ENCODE peak calls at places on chromosome 14, in four cellular contexts. O, S, Q and T are unnamed samples.

GRCh38 chr14:54709444-54709843 is 142.5 kb downstream of the SAMD4A start:
- DNase-seq in O (no peak), S (no peak), Q (peak), T (no peak)

GRCh38 chr14:104161601-104162367 is 23.4 kb downstream of the KIF26A start:
- DNase-seq in O (no peak), S (no peak), Q (no peak), T (no peak)

GRCh38 chr14:23442721-23443356 is 7.4 kb upstream of the MYH7 start:
- DNase-seq in O (no peak), S (no peak), Q (no peak), T (peak)

GRCh38 chr14:92582706-92583452 is 69.3 kb downstream of the RIN3 start:
- DNase-seq in O (no peak), S (no peak), Q (peak), T (no peak)

GRCh38 chr14:54881761-54882401 is 20.7 kb downstream of the GCH1 start:
- DNase-seq in O (no peak), S (no peak), Q (no peak), T (no peak)

GRCh38 chr14:57244103-57244502 is 24.6 kb downstream of the EXOC5 start:
- DNase-seq in O (no peak), S (no peak), Q (no peak), T (no peak)

GRCh38 chr14:35261774-35262173 is 30.4 kb upstream of the PSMA6 start:
- DNase-seq in O (peak), S (no peak), Q (no peak), T (no peak)

GRCh38 chr14:91669867-91670266 is 62.0 kb downstream of the CATSPERB start:
- DNase-seq in O (no peak), S (no peak), Q (no peak), T (no peak)

GRCh38 chr14:32252030-32252670 is 49.1 kb upstream of the RNU6-8 start:
- DNase-seq in O (peak), S (peak), Q (peak), T (peak)

GRCh38 chr14:77314539-77314938 is 6.1 kb downstream of the POMT2 start:
- DNase-seq in O (no peak), S (no peak), Q (no peak), T (no peak)

GRCh38 chr14:105664691-105665090 is 138.3 kb downstream of the TMEM121 start:
- DNase-seq in O (no peak), S (no peak), Q (no peak), T (no peak)

GRCh38 chr14:88189040-88189839 is 133.8 kb downstream of the KCNK10 start:
- DNase-seq in O (peak), S (peak), Q (peak), T (peak)

GRCh38 chr14:71286126-71286525 is 378.9 kb downstream of the PCNX1 start:
- DNase-seq in O (no peak), S (no peak), Q (no peak), T (no peak)

GRCh38 chr14:44396226-44396625 is 110.9 kb downstream of the FSCB start:
- DNase-seq in O (no peak), S (no peak), Q (no peak), T (no peak)

GRCh38 chr14:70714055-70714550 is 72.4 kb downstream of the TTC9 start:
- DNase-seq in O (peak), S (peak), Q (peak), T (peak)

GRCh38 chr14:72847721-72848120 is 46.2 kb downstream of the DPF3 start:
- DNase-seq in O (peak), S (no peak), Q (no peak), T (no peak)

GRCh38 chr14:30395065-30395464 is 163.9 kb upstream of the G2E3 start:
- DNase-seq in O (no peak), S (no peak), Q (no peak), T (no peak)

GRCh38 chr14:81246561-81247270 is 26.0 kb upstream of the GTF2A1 start:
- DNase-seq in O (no peak), S (no peak), Q (no peak), T (no peak)

GRCh38 chr14:27845241-27845850 is 921.2 kb upstream of the FOXG1 start:
- DNase-seq in O (no peak), S (peak), Q (no peak), T (peak)

GRCh38 chr14:59425322-59425945 is 39.7 kb downstream of the GPR135 start:
- DNase-seq in O (no peak), S (no peak), Q (no peak), T (no peak)

GRCh38 chr14:85907536-85907935 is 377.6 kb downstream of the FLRT2 start:
- DNase-seq in O (no peak), S (no peak), Q (no peak), T (no peak)

GRCh38 chr14:70555890-70556289 is 21.1 kb upstream of the ADAM20 start:
- DNase-seq in O (no peak), S (no peak), Q (no peak), T (peak)

GRCh38 chr14:102699416-102700110 is 77.7 kb upstream of the TRAF3 start:
- DNase-seq in O (no peak), S (no peak), Q (no peak), T (no peak)

GRCh38 chr14:92726135-92726932 is 22.1 kb downstream of the LGMN start:
- DNase-seq in O (peak), S (peak), Q (no peak), T (no peak)

GRCh38 chr14:73961192-73961591 is 11.1 kb downstream of the COQ6 start:
- DNase-seq in O (no peak), S (no peak), Q (no peak), T (no peak)

GRCh38 chr14:89719371-89720075 is 235.0 kb downstream of the EFCAB11 start:
- DNase-seq in O (no peak), S (no peak), Q (no peak), T (no peak)

GRCh38 chr14:89720076-89720687 is 234.3 kb downstream of the EFCAB11 start:
- DNase-seq in O (no peak), S (no peak), Q (no peak), T (no peak)

GRCh38 chr14:89721991-89722390 is 232.5 kb downstream of the EFCAB11 start:
- DNase-seq in O (peak), S (no peak), Q (no peak), T (no peak)

GRCh38 chr14:89721330-89721729 is 233.2 kb downstream of the EFCAB11 start:
- DNase-seq in O (no peak), S (no peak), Q (no peak), T (no peak)

GRCh38 chr14:89720741-89721315 is 233.7 kb downstream of the EFCAB11 start:
- DNase-seq in O (no peak), S (no peak), Q (peak), T (no peak)
- TF ChIP-seq CHD2 in O (no peak), S (no peak), Q (no peak), T (no peak)

GRCh38 chr14:21244546-21244945 is 24.7 kb downstream of the HNRNPC start:
- DNase-seq in O (no peak), S (no peak), Q (no peak), T (no peak)

GRCh38 chr14:21238823-21239518 is 30.3 kb downstream of the HNRNPC start:
- DNase-seq in O (no peak), S (no peak), Q (no peak), T (no peak)

GRCh38 chr14:21240417-21240816 is 28.8 kb downstream of the HNRNPC start:
- DNase-seq in O (no peak), S (no peak), Q (no peak), T (no peak)

GRCh38 chr14:21236948-21237797 is 32.1 kb downstream of the HNRNPC start:
- DNase-seq in O (no peak), S (no peak), Q (no peak), T (no peak)

DNA sequence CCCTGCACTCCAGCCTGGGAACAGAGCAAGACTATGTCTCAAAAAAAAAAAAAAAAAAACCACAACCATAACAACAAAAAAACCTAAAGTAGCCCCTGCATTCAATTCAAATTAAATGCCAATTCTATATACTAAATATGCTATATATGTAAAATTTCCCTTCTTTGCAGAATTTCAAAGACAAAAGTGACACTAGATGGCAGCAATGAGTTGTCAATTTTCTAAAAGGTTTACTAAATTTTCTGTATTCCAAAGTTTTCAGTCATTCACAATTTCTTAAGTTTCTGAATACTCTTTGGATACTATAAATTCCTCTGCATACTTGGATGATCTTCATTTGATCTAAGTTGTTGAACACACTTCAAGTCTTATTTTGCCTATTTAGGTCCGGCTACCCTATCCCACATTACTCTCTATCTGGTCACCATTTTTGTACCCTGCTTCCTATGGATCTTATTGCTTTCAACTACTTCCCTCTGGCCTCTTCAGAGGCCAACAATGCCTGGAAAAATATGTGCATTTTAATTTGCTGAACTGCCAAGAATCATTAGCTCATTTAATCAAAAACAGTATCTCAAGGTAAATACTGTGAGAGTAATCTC is 27.9 kb downstream of the HNRNPC start:
- DNase-seq in O (peak), S (no peak), Q (no peak), T (no peak)
- TF ChIP-seq CHD2 in O (no peak), S (no peak), Q (no peak), T (no peak)

DNA sequence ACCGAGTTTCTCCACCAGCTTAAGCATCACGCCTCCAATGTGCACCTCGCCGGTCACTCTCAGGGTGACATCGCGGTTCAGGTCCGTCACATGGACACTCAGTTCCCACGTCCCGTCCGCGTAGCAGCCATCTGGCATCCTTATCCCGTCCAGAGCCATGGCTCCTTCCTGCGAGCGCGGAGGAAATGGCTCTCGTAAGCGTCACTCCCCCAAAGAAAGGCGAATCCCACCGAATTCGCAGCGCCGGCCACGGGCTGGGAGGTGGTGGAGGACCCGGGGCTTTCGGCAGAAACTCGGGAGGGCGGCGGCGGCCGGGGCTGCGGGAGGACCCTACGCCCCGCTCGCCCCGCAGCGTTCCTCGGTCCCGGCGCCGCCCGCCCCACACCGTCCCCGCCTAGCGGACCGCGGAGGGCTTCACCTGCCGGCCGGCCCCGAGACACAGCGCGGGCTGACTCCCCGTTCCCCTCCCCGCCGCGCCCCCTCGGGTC is 396 bp downstream of the FERMT2 start:
- DNase-seq in O (peak), S (peak), Q (no peak), T (no peak)
- TF ChIP-seq CHD2 in O (no peak), S (no peak), Q (no peak), T (no peak)

DNA sequence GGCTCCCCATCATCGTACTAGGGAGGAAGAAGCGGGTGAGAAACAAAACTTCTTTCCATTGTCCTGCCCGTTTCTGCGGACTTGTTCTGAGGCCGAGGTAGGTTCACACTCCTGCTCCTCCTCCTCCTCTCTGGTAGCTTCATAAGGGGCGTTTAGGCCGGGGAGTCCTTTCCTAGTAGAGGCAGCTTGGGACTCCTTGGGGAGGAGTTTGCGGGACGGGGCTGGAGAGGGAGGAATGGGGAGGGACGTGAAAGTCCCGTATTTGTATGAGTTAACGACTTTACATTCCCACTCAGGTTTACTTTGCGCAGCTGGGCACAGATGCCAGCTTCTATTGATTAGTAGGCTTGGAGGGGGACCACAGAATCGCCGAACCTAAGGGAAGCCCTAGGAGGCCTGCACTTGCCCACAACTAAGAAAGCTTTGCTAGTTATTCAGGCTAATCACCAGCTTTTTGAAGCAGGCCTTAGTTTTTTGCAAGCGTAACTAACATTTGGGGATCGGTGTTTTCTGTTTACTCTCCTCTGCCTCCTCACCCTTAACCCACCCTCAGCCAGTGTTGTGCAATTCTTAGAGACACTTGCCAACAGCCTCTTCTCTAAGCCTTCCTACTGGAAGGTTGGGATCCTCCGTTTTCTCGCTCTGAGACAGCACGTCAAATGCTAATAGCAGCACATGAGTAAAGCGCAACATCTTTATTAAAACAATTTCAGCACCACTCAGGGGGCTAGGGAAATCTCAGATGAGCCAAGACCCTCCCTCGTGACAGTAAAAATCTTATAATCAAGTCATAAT is 499 bp downstream of the RNASE4 start:
- DNase-seq in O (peak), S (no peak), Q (no peak), T (no peak)
- TF ChIP-seq CHD2 in O (no peak), S (no peak), Q (no peak), T (no peak)

GRCh38 chr14:97456497-97456896 is 659.3 kb downstream of the VRK1 start:
- DNase-seq in O (no peak), S (no peak), Q (no peak), T (no peak)

GRCh38 chr14:97458302-97459137 is 661.3 kb downstream of the VRK1 start:
- DNase-seq in O (no peak), S (no peak), Q (no peak), T (peak)

GRCh38 chr14:97453991-97454390 is 656.8 kb downstream of the VRK1 start:
- DNase-seq in O (no peak), S (no peak), Q (no peak), T (no peak)

GRCh38 chr14:97459180-97459579 is 662.0 kb downstream of the VRK1 start:
- DNase-seq in O (no peak), S (no peak), Q (no peak), T (no peak)

DNA sequence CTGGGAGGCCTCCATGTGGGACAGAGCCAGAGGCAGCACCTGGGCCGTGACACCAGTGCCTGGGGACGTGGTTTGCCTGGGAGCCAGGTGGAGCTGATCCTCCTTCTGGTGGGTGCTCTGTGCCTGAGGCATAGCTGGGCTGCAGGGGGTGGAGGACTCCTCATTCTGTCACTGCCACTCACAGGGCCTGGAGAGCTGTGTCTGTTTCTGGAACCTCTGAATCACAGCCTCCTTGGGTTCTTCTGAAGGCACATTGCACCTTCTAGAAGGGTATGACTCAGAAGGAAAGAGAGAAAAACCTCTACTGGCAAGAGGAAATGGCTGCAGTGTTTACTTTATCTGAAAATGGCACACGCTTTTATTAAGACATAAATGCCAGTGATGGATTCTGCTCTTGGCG is 659.8 kb downstream of the VRK1 start:
- DNase-seq in O (no peak), S (no peak), Q (no peak), T (no peak)
- TF ChIP-seq CHD2 in O (no peak), S (no peak), Q (no peak), T (no peak)

DNA sequence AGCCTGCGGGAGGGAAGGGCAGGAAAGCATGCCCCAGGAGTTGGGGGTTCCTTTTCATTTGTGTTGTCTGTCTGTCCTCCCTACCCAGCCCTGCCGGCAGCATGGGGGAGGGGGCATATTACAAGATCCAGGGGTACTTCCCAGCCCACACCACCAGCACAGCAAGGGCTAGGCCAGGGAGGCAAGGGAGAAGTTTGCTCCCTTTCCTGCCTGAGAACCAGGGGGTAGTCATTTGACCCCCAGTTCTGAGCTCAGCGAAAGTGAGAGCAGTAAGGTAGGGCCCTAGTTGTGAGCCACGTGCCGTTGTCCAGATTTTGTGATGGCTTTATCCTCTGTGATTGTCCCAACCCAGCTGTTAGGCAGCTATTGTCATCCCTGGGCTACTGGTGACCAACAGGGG is 364.7 kb downstream of the BCL11B start:
- DNase-seq in O (no peak), S (no peak), Q (no peak), T (no peak)
- TF ChIP-seq CHD2 in O (no peak), S (no peak), Q (no peak), T (no peak)

DNA sequence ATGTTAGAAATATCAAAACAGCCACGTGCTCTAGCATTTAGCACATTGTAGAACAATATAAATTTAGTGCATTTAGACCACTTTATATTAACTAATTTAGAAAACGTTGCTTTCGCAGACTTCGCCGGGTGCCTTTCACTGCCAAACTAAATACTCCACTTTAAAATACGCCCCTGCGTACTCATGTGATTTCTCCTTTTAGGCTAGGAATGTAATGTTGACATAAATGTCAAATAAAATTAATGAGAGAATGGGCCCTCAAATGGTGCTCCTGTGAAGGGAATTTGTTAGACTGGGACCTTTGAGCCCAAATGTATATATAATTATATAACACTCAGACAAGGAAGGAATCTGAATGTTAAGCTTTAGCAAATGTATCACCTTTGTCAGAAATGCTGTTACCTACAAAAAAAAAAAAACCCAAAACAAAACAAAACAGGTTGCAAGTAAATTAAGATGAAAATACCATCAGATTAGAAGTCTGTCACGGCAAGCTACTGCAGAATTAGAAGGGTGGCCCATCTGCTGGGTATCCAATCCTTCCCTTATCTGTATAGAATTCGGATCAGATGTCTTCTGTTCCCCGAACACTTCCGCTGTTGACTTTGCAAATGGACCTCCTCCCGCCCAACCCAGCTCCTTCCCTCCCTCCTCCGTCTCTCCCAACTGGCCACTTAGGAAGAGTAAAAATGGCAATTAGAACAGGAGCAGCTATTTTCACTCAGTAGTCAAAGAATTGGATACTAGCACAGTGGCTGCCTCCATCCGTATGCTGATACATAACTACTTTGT is 159.3 kb upstream of the FOXN3 start:
- DNase-seq in O (no peak), S (no peak), Q (no peak), T (no peak)
- TF ChIP-seq CHD2 in O (no peak), S (no peak), Q (no peak), T (no peak)